ENCODE peak calls at places on chromosomes 13 and 19, in nine cellular contexts. N is stimulated activated CD4-positive, alpha-beta T cell treated with anti-CD3 and anti-CD28 coated beads, Interleukin-15, amount 100 ng/mL, for 24 hours; M is brain microvascular endothelial cell; V is C1 segment of cervical spinal cord; Q is AG20443; E is left ventricle myocardium inferior; S is activated naive CD8-positive, alpha-beta T cell treated with anti-CD3 and anti-CD28 coated beads, Interleukin-2, amount 50 U/mL, for 24 hours; I is GF-D8; R is endothelial cell. O is an unnamed sample.

GRCh38 chr13:48962281-48962680 is 13.4 kb upstream of the FNDC3A start:
- DNase-seq in V (no peak), R (no peak), Q (no peak), M (no peak), E (no peak), S (no peak), N (no peak), I (no peak), O (no peak)

GRCh38 chr13:112905990-112906641 is 62.9 kb upstream of the MCF2L start:
- DNase-seq in N (no peak), S (no peak), E (no peak), Q (no peak), I (no peak), V (no peak), M (no peak), R (no peak), O (no peak)

GRCh38 chr13:99380402-99380801 is 73.2 kb upstream of the GPR183 start:
- DNase-seq in N (no peak), I (no peak), V (no peak), S (peak; percentile 2), Q (no peak), R (no peak), M (no peak), E (no peak), O (no peak)

GRCh38 chr19:55166530-55167268 is at the start of gene DNAAF3:
- DNase-seq in Q (peak; percentile 100), N (peak; percentile 89), E (peak; percentile 91), S (peak; percentile 76), V (peak; percentile 67), I (peak; percentile 91), R (peak; percentile 98), M (peak; percentile 98), O (peak; percentile 93)

GRCh38 chr19:38251564-38252051 is 4.6 kb downstream of the PPP1R14A start:
- DNase-seq in V (no peak), R (no peak), E (peak; percentile 71), M (peak; percentile 20), Q (peak; percentile 49), I (no peak), N (no peak), S (no peak), O (no peak)

GRCh38 chr13:52665325-52665724 is 12.7 kb downstream of the SUGT1 start:
- DNase-seq in M (no peak), Q (peak; percentile 19), E (no peak), N (no peak), S (no peak), V (no peak), I (no peak), R (no peak), O (no peak)

GRCh38 chr19:2627319-2627829 is 75.1 kb downstream of the GNG7 start:
- DNase-seq in N (peak; percentile 76), Q (peak; percentile 96), I (peak; percentile 57), M (peak; percentile 98), R (no peak), V (no peak), S (peak; percentile 50), E (peak; percentile 77), O (peak; percentile 63)

GRCh38 chr19:55341191-55342043 is 1.7 kb downstream of the KMT5C start:
- DNase-seq in R (peak; percentile 59), S (peak; percentile 81), V (peak; percentile 18), E (peak; percentile 74), N (peak; percentile 87), I (no peak), M (peak; percentile 19), Q (peak; percentile 93), O (peak; percentile 81)

GRCh38 chr13:105979586-105979985 is 555.9 kb downstream of the EFNB2 start:
- DNase-seq in Q (no peak), N (no peak), E (no peak), I (no peak), S (no peak), R (no peak), M (peak; percentile 30), V (no peak), O (peak; percentile 68)

GRCh38 chr19:50823389-50824042 is at the start of gene KLK1:
- DNase-seq in S (no peak), V (no peak), Q (no peak), M (no peak), E (no peak), I (no peak), N (no peak), R (no peak), O (peak; percentile 77)

GRCh38 chr19:39969266-39969665 is 1.7 kb upstream of the PSMC4 start:
- DNase-seq in V (no peak), R (no peak), S (no peak), I (no peak), N (no peak), Q (no peak), E (no peak), M (no peak), O (no peak)

GRCh38 chr19:47641891-47642485 is 33.1 kb downstream of the BICRA start:
- DNase-seq in E (no peak), R (no peak), V (no peak), S (no peak), I (no peak), M (no peak), Q (no peak), N (no peak), O (no peak)

GRCh38 chr13:54492995-54493394 is 1464.4 kb downstream of the OLFM4 start:
- DNase-seq in I (no peak), M (no peak), S (no peak), V (no peak), Q (no peak), E (no peak), N (no peak), R (no peak), O (no peak)

GRCh38 chr13:88031980-88032562 is 360.9 kb downstream of the SLITRK5 start:
- DNase-seq in N (no peak), R (no peak), V (no peak), S (no peak), E (no peak), Q (peak; percentile 18), I (no peak), M (no peak), O (no peak)

GRCh38 chr13:39955560-39955959 is 300.1 kb downstream of the COG6 start:
- DNase-seq in Q (no peak), I (no peak), R (no peak), E (no peak), V (no peak), S (no peak), M (no peak), N (no peak), O (no peak)

GRCh38 chr19:1767464-1767933 is 14.2 kb downstream of the ONECUT3 start:
- DNase-seq in M (no peak), S (peak; percentile 76), E (peak; percentile 33), N (peak; percentile 65), V (no peak), I (no peak), R (peak; percentile 75), Q (peak; percentile 89), O (peak; percentile 45)

GRCh38 chr13:89455741-89456140 is 1784.6 kb downstream of the SLITRK5 start:
- DNase-seq in E (no peak), N (no peak), S (no peak), Q (no peak), M (no peak), R (no peak), V (no peak), I (no peak), O (no peak)

GRCh38 chr19:47110521-47111080 is 3.0 kb downstream of the ZC3H4 start:
- DNase-seq in S (peak; percentile 42), N (peak; percentile 53), V (no peak), M (no peak), I (peak; percentile 4), R (no peak), Q (no peak), E (no peak), O (peak; percentile 58)

GRCh38 chr13:31322025-31322424 is 122.2 kb downstream of the B3GLCT start:
- DNase-seq in E (peak; percentile 20), V (no peak), R (no peak), N (no peak), I (no peak), Q (peak; percentile 39), M (peak; percentile 30), S (no peak), O (no peak)

GRCh38 chr19:13865578-13866462 is 11.1 kb upstream of the NANOS3 start:
- DNase-seq in V (no peak), R (no peak), M (no peak), E (no peak), Q (peak; percentile 58), N (no peak), I (peak; percentile 27), S (no peak), O (no peak)

GRCh38 chr13:105220886-105221285 is 1314.6 kb downstream of the EFNB2 start:
- DNase-seq in E (no peak), Q (no peak), S (no peak), V (no peak), N (no peak), R (no peak), M (no peak), I (no peak), O (no peak)

GRCh38 chr19:43773725-43774102 is 7.1 kb downstream of the KCNN4 start:
- DNase-seq in S (no peak), I (no peak), R (no peak), E (no peak), Q (no peak), M (no peak), N (no peak), V (no peak), O (no peak)

GRCh38 chr13:37918116-37919100 is 48.8 kb upstream of the TRPC4 start:
- DNase-seq in V (no peak), E (no peak), I (no peak), M (no peak), Q (no peak), N (no peak), S (no peak), R (no peak), O (no peak)

GRCh38 chr19:57572415-57572947 is 6.2 kb downstream of the ZNF416 start:
- DNase-seq in V (no peak), N (no peak), I (no peak), Q (no peak), S (no peak), R (no peak), M (no peak), E (no peak), O (no peak)

GRCh38 chr19:18014197-18014596 is 6.2 kb downstream of the ARRDC2 start:
- DNase-seq in S (peak; percentile 32), M (no peak), R (no peak), Q (no peak), E (no peak), I (no peak), V (no peak), N (no peak), O (no peak)

GRCh38 chr13:89827552-89827951 is 1519.9 kb upstream of the MIR17HG start:
- DNase-seq in N (no peak), I (no peak), Q (no peak), R (no peak), E (no peak), M (no peak), S (no peak), V (no peak), O (no peak)

GRCh38 chr13:74770361-74770760 is 636.2 kb upstream of the KLF12 start:
- DNase-seq in S (no peak), N (no peak), M (peak; percentile 90), R (no peak), V (no peak), I (no peak), Q (peak; percentile 57), E (no peak), O (no peak)

GRCh38 chr13:72194531-72194930 is 327.5 kb upstream of the DACH1 start:
- DNase-seq in R (no peak), M (no peak), N (no peak), V (no peak), I (no peak), Q (peak; percentile 11), E (no peak), S (no peak), O (peak; percentile 80)

GRCh38 chr13:113851826-113852535 is 11.9 kb downstream of the GAS6 start:
- DNase-seq in R (no peak), E (no peak), M (no peak), S (no peak), I (no peak), V (no peak), N (no peak), Q (no peak), O (no peak)